ENCODE peak calls at places on chromosomes 4 and X, in nine cellular contexts. Z is NCI-H1092 treated with DMSO at 0.1 percent for 48 hours; F is osteocyte; C is nucleus accumbens; P is NCI-H1105; X is caudate nucleus; L is NCI-H2081; J is uterus; I is CD4-positive, alpha-beta T cell. R is an unnamed sample.

GRCh38 chr4:165631912-165632311 is 241.1 kb upstream of the TLL1 start:
- DNase-seq in P (peak), Z (peak), J (no peak), F (no peak), X (no peak), I (no peak), C (no peak), L (peak), R (no peak)

GRCh38 chr4:89486042-89486441 is 178.4 kb upstream of the GPRIN3 start:
- DNase-seq in L (no peak), P (no peak), X (no peak), I (no peak), Z (peak), J (no peak), F (no peak), C (no peak), R (peak)

GRCh38 chr4:149781150-149781549 is 34.5 kb downstream of the IQCM start:
- DNase-seq in J (no peak), L (no peak), C (no peak), Z (no peak), F (no peak), P (no peak), I (no peak), X (no peak), R (no peak)

GRCh38 chr4:53987761-53988171 is 76.6 kb downstream of the CHIC2 start:
- DNase-seq in I (no peak), L (no peak), J (no peak), Z (no peak), C (no peak), F (no peak), X (no peak), P (no peak), R (no peak)

GRCh38 chr4:186190456-186191265 is 706 bp upstream of the CYP4V2 start:
- DNase-seq in J (no peak), X (peak), I (peak), C (peak), Z (peak), L (peak), P (peak), F (no peak), R (no peak)

GRCh38 chr4:83356899-83357661 is 22.4 kb upstream of the HPSE start:
- DNase-seq in X (no peak), Z (no peak), F (no peak), C (no peak), L (no peak), I (no peak), P (no peak), J (no peak), R (no peak)

GRCh38 chrX:71859637-71860036 is 51.0 kb upstream of the NHSL2 start:
- DNase-seq in F (no peak), P (peak), J (no peak), C (no peak), Z (peak), X (no peak), I (peak), L (peak), R (peak)

GRCh38 chrX:129717902-129718301 is 20.9 kb upstream of the XPNPEP2 start:
- DNase-seq in J (peak), I (no peak), C (no peak), X (no peak), L (no peak), Z (no peak), P (no peak), F (no peak), R (no peak)

GRCh38 chr4:139587452-139587851 is 31.4 kb upstream of the SETD7 start:
- DNase-seq in L (no peak), F (no peak), J (no peak), P (no peak), I (no peak), Z (no peak), X (no peak), C (no peak), R (no peak)

GRCh38 chr4:30760560-30760959 is 40.4 kb downstream of the PCDH7 start:
- DNase-seq in L (no peak), Z (no peak), P (no peak), X (no peak), I (no peak), J (no peak), C (no peak), F (no peak), R (no peak)

GRCh38 chr4:169847171-169847570 is 89.4 kb upstream of the HPF1 start:
- DNase-seq in I (no peak), X (no peak), P (no peak), L (no peak), Z (no peak), F (no peak), J (no peak), C (no peak), R (no peak)

GRCh38 chrX:1153940-1154339 is 58.5 kb downstream of the CRLF2 start:
- DNase-seq in L (no peak), Z (no peak), J (no peak), I (no peak), C (no peak), P (no peak), F (peak), X (no peak), R (no peak)

GRCh38 chr4:73978886-73979285 is 2.9 kb downstream of the PF4 start:
- DNase-seq in P (no peak), Z (no peak), J (no peak), F (no peak), L (no peak), I (no peak), C (no peak), X (no peak), R (no peak)